ENCODE peak calls at places on chromosome 6, in nine cellular contexts. U is T-helper 9 cell, T is GM18507, L is iPS-NIHi11, B is skeletal muscle cell, E is body of pancreas, R is D721Med, X is upper lobe of right lung, Q is EL. Z is an unnamed sample.

GRCh38 chr6:135962731-135963130 is 111.2 kb downstream of the PDE7B start:
- DNase-seq in T (no peak), L (no peak), U (no peak), E (no peak), X (no peak), Q (peak; percentile 16), R (no peak), B (peak; percentile 85), Z (no peak)

GRCh38 chr6:169513478-169514193 is 188.2 kb downstream of the WDR27 start:
- DNase-seq in T (no peak), R (no peak), X (no peak), Q (no peak), L (no peak), E (no peak), B (no peak), U (no peak), Z (no peak)

GRCh38 chr6:169638388-169638787 is 63.4 kb downstream of the WDR27 start:
- DNase-seq in X (no peak), L (no peak), E (no peak), R (no peak), U (no peak), B (no peak), Q (no peak), T (no peak), Z (no peak)

GRCh38 chr6:11217360-11218076 is 14.9 kb downstream of the NEDD9 start:
- DNase-seq in E (peak; percentile 53), L (no peak), U (no peak), T (no peak), Q (no peak), X (no peak), B (no peak), R (no peak), Z (peak; percentile 76)

GRCh38 chr6:130500693-130501092 is 134.9 kb downstream of the TMEM200A start:
- DNase-seq in T (no peak), R (no peak), U (no peak), L (no peak), Q (peak; percentile 69), B (peak; percentile 64), X (no peak), E (no peak), Z (no peak)

GRCh38 chr6:4518506-4518905 is 257.7 kb upstream of the CDYL start:
- DNase-seq in L (no peak), E (no peak), R (no peak), U (no peak), B (peak; percentile 78), X (no peak), Q (peak; percentile 58), T (no peak), Z (no peak)

GRCh38 chr6:137820425-137820824 is 46.6 kb upstream of the TNFAIP3 start:
- DNase-seq in Q (no peak), R (no peak), T (no peak), E (no peak), L (no peak), X (no peak), U (no peak), B (no peak), Z (no peak)

GRCh38 chr6:144372611-144373010 is 87.5 kb downstream of the UTRN start:
- DNase-seq in X (no peak), T (no peak), L (no peak), Q (no peak), R (no peak), E (no peak), U (no peak), B (no peak), Z (no peak)

GRCh38 chr6:135180458-135181332 is at the start of gene MYB:
- DNase-seq in T (peak; percentile 70), E (peak; percentile 64), B (no peak), Q (peak; percentile 72), R (peak; percentile 61), U (peak; percentile 44), X (peak; percentile 80), L (peak; percentile 89), Z (peak; percentile 47)